ENCODE peak calls at places on chromosomes 2 and 18, in seven cellular contexts. W is HCT116; P is tibial nerve; Z is CD8-positive, alpha-beta T cell; L is A549; H is hepatocyte; U is body of pancreas. B is an unnamed sample. For H3K4me1, the result is how much of the 10 kb centered on the place peaks cover.

GRCh38 chr2:141001750-141002149 is 1129.1 kb downstream of the LRP1B start:
- DNase-seq in W (no peak), P (no peak), Z (no peak), L (no peak), H (no peak), U (no peak), B (no peak)

GRCh38 chr2:192194065-192194865 is 468 bp downstream of the TMEFF2 start:
- DNase-seq in W (no peak), P (no peak), Z (no peak), L (no peak), H (peak), U (peak), B (peak)

GRCh38 chr2:215697496-215697895 is 261.6 kb upstream of the FN1 start:
- DNase-seq in W (no peak), P (no peak), Z (no peak), L (no peak), H (no peak), U (no peak), B (no peak)

GRCh38 chr2:122866095-122866494 is 1110.6 kb downstream of the TSN start:
- DNase-seq in W (no peak), P (no peak), Z (no peak), L (no peak), H (no peak), U (no peak), B (no peak)

GRCh38 chr2:85642725-85643124 is 25.3 kb downstream of the SFTPB start:
- DNase-seq in W (no peak), P (no peak), Z (no peak), L (no peak), H (no peak), U (no peak), B (no peak)

GRCh38 chr2:118242216-118242615 is 153.9 kb downstream of the INSIG2 start:
- DNase-seq in W (no peak), P (no peak), Z (no peak), L (no peak), H (no peak), U (no peak), B (no peak)

GRCh38 chr18:77271720-77272481 is 22.3 kb downstream of the GALR1 start:
- DNase-seq in W (no peak), P (no peak), Z (no peak), L (no peak), H (no peak), U (no peak), B (no peak)

GRCh38 chr18:27185025-27185763 is at the start of gene CHST9:
- DNase-seq in W (no peak), P (no peak), Z (no peak), L (no peak), H (peak), U (peak), B (peak)

GRCh38 chr2:43348904-43349725 is 122.7 kb upstream of the ZFP36L2 start:
- DNase-seq in W (no peak), P (no peak), Z (no peak), L (no peak), H (peak), U (no peak), B (no peak)

GRCh38 chr2:78351208-78351607 is 674.3 kb upstream of the REG3G start:
- DNase-seq in W (no peak), P (no peak), Z (no peak), L (peak), H (peak), U (no peak), B (no peak)

GRCh38 chr2:234368861-234369261 is 128.0 kb downstream of the ARL4C start:
- DNase-seq in W (no peak), P (peak), Z (peak), L (peak), H (peak), U (no peak), B (no peak)

GRCh38 chr2:238305965-238306679 is 14.2 kb upstream of the TRAF3IP1 start:
- DNase-seq in W (no peak), P (no peak), Z (no peak), L (no peak), H (no peak), U (peak), B (no peak)

GRCh38 chr18:49062832-49063226 is 112.1 kb upstream of the SMAD7 start:
- DNase-seq in W (no peak), P (no peak), Z (no peak), L (no peak), H (no peak), U (no peak), B (no peak)

GRCh38 chr2:118668431-118669424 is 178.7 kb downstream of the EN1 start:
- DNase-seq in W (peak), P (no peak), Z (no peak), L (peak), H (peak), U (no peak), B (no peak)

GRCh38 chr18:24095976-24096375 is 42.9 kb upstream of the CABYR start:
- DNase-seq in W (no peak), P (no peak), Z (no peak), L (no peak), H (no peak), U (no peak), B (no peak)

GRCh38 chr2:233146194-233146593 is 86.1 kb downstream of the INPP5D start:
- DNase-seq in W (no peak), P (no peak), Z (no peak), L (no peak), H (no peak), U (no peak), B (no peak)

GRCh38 chr2:11285499-11285898 is 58.9 kb downstream of the ROCK2 start:
- DNase-seq in W (no peak), P (no peak), Z (no peak), L (no peak), H (no peak), U (no peak), B (no peak)

GRCh38 chr2:235506291-235506996 is 12.6 kb downstream of the AGAP1 start:
- DNase-seq in W (no peak), P (no peak), Z (no peak), L (peak), H (no peak), U (no peak), B (no peak)

GRCh38 chr2:12177052-12177994 is 430.9 kb downstream of the LPIN1 start:
- DNase-seq in W (no peak), P (peak), Z (no peak), L (peak), H (peak), U (peak), B (peak)

GRCh38 chr18:34913837-34914755 is 127.1 kb upstream of the MAPRE2 start:
- DNase-seq in W (no peak), P (no peak), Z (no peak), L (peak), H (peak), U (no peak), B (no peak)

GRCh38 chr2:37587817-37588216 is 83.6 kb downstream of the CDC42EP3 start:
- DNase-seq in W (no peak), P (no peak), Z (no peak), L (no peak), H (no peak), U (no peak), B (no peak)

GRCh38 chr18:35268811-35269210 is 21.2 kb downstream of the ZSCAN30 start:
- DNase-seq in W (no peak), P (no peak), Z (no peak), L (no peak), H (no peak), U (no peak), B (no peak)

GRCh38 chr2:36800381-36800780 is 103.9 kb downstream of the VIT start:
- DNase-seq in W (no peak), P (no peak), Z (peak), L (no peak), H (no peak), U (no peak), B (no peak)

GRCh38 chr2:33552758-33553461 is 46.2 kb downstream of the FAM98A start:
- DNase-seq in W (no peak), P (peak), Z (no peak), L (peak), H (peak), U (no peak), B (no peak)

GRCh38 chr2:3149441-3150217 is 228.0 kb downstream of the EIPR1 start:
- DNase-seq in W (no peak), P (no peak), Z (no peak), L (no peak), H (no peak), U (no peak), B (no peak)

GRCh38 chr2:136319227-136319626 is 201.3 kb upstream of the CXCR4 start:
- DNase-seq in W (no peak), P (no peak), Z (no peak), L (no peak), H (no peak), U (no peak), B (no peak)

GRCh38 chr2:127679680-127680361 is 4.5 kb upstream of the LIMS2 start:
- DNase-seq in W (no peak), P (no peak), Z (no peak), L (no peak), H (no peak), U (no peak), B (no peak)

GRCh38 chr2:241673189-241673663 is 13.4 kb downstream of the DTYMK start:
- DNase-seq in W (no peak), P (no peak), Z (no peak), L (no peak), H (no peak), U (no peak), B (no peak)

GRCh38 chr18:75824661-75825060 is 397.2 kb upstream of the SMIM21 start:
- DNase-seq in W (no peak), P (no peak), Z (no peak), L (no peak), H (no peak), U (no peak), B (no peak)

GRCh38 chr2:112793449-112793978 is 9.2 kb upstream of the IL1A start:
- DNase-seq in W (no peak), P (no peak), Z (no peak), L (no peak), H (no peak), U (no peak), B (no peak)

GRCh38 chr2:67871696-67872320 is 191.0 kb downstream of the C1D start:
- DNase-seq in W (no peak), P (no peak), Z (no peak), L (no peak), H (peak), U (no peak), B (no peak)

GRCh38 chr2:17442334-17442733 is 75.9 kb downstream of the RAD51AP2 start:
- DNase-seq in W (no peak), P (no peak), Z (no peak), L (no peak), H (no peak), U (no peak), B (no peak)

GRCh38 chr18:39223283-39223682 is 1657.7 kb upstream of the CELF4 start:
- DNase-seq in W (no peak), P (no peak), Z (no peak), L (no peak), H (no peak), U (no peak), B (no peak)

GRCh38 chr2:47019532-47019931 is 103.9 kb upstream of the MCFD2 start:
- DNase-seq in W (no peak), P (no peak), Z (no peak), L (no peak), H (no peak), U (no peak), B (no peak)

GRCh38 chr2:51918113-51918512 is 886.2 kb upstream of the NRXN1 start:
- DNase-seq in W (no peak), P (no peak), Z (no peak), L (no peak), H (no peak), U (no peak), B (no peak)

GRCh38 chr2:156430236-156430977 is 5.8 kb upstream of the GPD2 start:
- DNase-seq in W (no peak), P (no peak), Z (no peak), L (peak), H (no peak), U (no peak), B (no peak)

GRCh38 chr18:57925706-57926105 is 118.3 kb upstream of the NEDD4L start:
- DNase-seq in W (no peak), P (no peak), Z (no peak), L (no peak), H (no peak), U (no peak), B (no peak)

GRCh38 chr2:231513746-231514224 is 16.5 kb downstream of the NMUR1 start:
- DNase-seq in W (no peak), P (no peak), Z (no peak), L (no peak), H (no peak), U (no peak), B (no peak)

GRCh38 chr2:231515603-231516002 is 14.6 kb downstream of the NMUR1 start:
- DNase-seq in W (no peak), P (no peak), Z (no peak), L (no peak), H (no peak), U (no peak), B (no peak)

GRCh38 chr2:231512222-231512621 is 18.0 kb downstream of the NMUR1 start:
- DNase-seq in W (no peak), P (no peak), Z (no peak), L (no peak), H (no peak), U (no peak), B (no peak)

GRCh38 chr2:231514951-231515297 is 15.3 kb downstream of the NMUR1 start:
- DNase-seq in W (no peak), P (no peak), Z (no peak), L (no peak), H (no peak), U (no peak), B (no peak)

DNA sequence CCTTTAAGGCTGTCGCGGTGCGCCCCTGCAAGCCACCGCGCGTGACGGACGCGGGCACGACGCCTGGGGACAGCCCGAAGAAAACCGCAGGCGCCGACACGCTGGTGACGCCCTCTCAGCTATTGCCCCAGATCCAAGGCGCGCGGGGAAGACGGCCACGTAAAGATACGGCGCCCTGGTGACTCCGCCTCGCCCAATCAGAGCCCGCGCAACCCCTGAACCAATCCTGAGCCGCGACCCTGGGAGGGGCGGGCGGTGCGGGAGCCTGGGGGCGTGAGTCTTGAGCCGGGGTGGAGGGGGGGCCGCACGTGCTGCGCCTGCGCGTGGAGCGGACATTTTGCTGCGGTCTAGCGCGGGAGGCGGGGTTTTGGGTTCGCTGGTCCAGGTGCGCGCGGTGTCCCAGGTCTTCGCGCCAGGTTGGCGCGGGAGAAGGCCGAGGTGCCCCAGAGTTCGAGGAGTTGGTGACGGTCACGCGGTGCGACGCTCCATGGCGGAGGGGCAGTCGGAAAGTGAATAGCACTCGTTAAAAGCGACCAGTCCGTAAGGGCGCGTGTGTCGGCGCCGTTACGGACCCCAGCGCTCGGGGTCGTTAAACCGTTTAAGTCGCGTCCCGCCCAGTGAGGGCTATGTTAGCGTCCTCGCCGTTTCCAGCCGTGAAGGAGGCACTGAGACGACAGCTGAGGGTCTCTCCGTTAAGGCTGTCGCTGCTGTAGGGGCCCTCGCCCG is 15.9 kb downstream of the NMUR1 start:
- DNase-seq in W (peak), P (peak), Z (peak), L (peak), H (peak), U (peak), B (peak)
- H3K4me3 ChIP-seq in W (peak), P (peak), Z (peak), L (peak), H (peak), U (no peak), B (peak)

GRCh38 chr2:109246616-109247015 is 117.6 kb downstream of the SH3RF3 start:
- DNase-seq in W (no peak), P (no peak), Z (no peak), L (no peak), H (no peak), U (no peak), B (no peak)
- H3K4me1 ChIP-seq in W (under half), P (under half), Z (under half), L (under half), H (under half), U (under half), B (under half)

DNA sequence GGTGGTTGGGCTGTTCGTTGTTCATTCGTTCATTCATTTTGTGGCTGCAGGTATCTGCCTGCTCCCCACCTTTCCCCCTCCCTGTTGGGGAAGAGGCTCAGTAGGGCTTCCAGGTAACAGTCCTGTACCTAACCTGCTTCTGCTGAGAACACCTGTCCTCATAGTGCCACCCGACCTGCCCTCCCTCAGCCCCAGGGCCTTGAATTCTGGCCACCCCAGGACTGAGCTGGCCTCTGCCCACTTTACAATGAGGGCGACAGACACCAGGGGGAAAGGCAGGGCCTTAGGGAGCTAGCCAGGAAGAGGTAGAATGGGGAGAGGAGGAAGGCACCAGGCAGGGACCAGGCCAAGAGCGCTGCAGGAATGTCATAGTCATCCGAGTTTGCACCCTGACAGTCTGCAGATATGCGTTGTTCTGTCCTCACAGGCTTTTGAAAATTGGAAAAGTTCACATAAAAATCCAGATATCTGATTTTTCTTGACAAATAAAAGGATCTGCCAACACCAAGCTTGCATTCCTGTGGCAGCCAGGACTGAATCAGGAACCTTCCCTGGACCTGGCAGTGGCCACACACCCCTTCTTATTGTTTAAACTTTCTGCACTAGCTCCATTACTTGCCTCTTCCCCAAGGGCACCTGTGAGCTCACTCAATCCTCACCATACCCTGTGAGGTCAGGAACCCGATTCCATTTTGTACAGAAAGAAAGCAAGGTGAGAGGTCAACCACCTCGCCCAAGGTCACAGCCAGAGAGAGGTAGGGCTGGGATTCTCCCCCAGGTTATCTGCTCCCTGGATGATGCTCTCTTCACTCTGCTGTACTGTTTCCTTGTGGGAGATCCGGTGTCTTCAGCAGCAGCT is 35.3 kb upstream of the MRPL33 start:
- DNase-seq in W (no peak), P (no peak), Z (no peak), L (no peak), H (no peak), U (no peak), B (no peak)
- H3K4me3 ChIP-seq in W (no peak), P (no peak), Z (peak), L (no peak), H (no peak), U (no peak), B (no peak)

GRCh38 chr2:227462972-227463931 is 8.7 kb upstream of the AGFG1 start:
- DNase-seq in W (no peak), P (no peak), Z (no peak), L (no peak), H (no peak), U (no peak), B (no peak)
- H3K4me1 ChIP-seq in W (under half), P (under half), Z (half or more), L (half or more), H (under half), U (under half), B (under half)